ENCODE peak calls at places on chromosomes 3 and 15, in four cellular contexts. I, X, V and N are unnamed samples. For H3K4me1, the result is how much of the 10 kb centered on the place peaks cover.

GRCh38 chr3:194622621-194623360 is 10.4 kb downstream of the TMEM44 start:
- DNase-seq in I (no peak), X (no peak), V (no peak), N (no peak)

GRCh38 chr3:17046623-17047022 is 161.9 kb downstream of the PLCL2 start:
- DNase-seq in I (no peak), X (no peak), V (no peak), N (no peak)

GRCh38 chr3:196513697-196514349 is 1.3 kb downstream of the SMCO1 start:
- DNase-seq in I (no peak), X (no peak), V (no peak), N (no peak)

GRCh38 chr15:78727561-78727960 is 83.7 kb downstream of the ADAMTS7 start:
- DNase-seq in I (peak), X (no peak), V (peak), N (no peak)

GRCh38 chr3:64079369-64080160 is 56.3 kb upstream of the PSMD6 start:
- DNase-seq in I (no peak), X (no peak), V (no peak), N (no peak)

GRCh38 chr3:82558081-82558480 is 796.6 kb upstream of the GBE1 start:
- DNase-seq in I (no peak), X (no peak), V (no peak), N (no peak)

GRCh38 chr15:39246523-39246922 is 334.4 kb upstream of the THBS1 start:
- DNase-seq in I (no peak), X (no peak), V (no peak), N (no peak)

GRCh38 chr15:80967451-80967850 is 22.2 kb downstream of the MESD start:
- DNase-seq in I (peak), X (no peak), V (peak), N (no peak)

GRCh38 chr3:39843440-39843839 is 34.0 kb downstream of the MYRIP start:
- DNase-seq in I (no peak), X (no peak), V (no peak), N (no peak)

GRCh38 chr3:174613173-174613572 is 246.0 kb upstream of the NAALADL2 start:
- DNase-seq in I (no peak), X (no peak), V (no peak), N (no peak)

GRCh38 chr15:94266789-94267188 is 35.4 kb downstream of the MCTP2 start:
- DNase-seq in I (no peak), X (no peak), V (no peak), N (no peak)

GRCh38 chr3:99384596-99384995 is 253.8 kb upstream of the COL8A1 start:
- DNase-seq in I (no peak), X (no peak), V (no peak), N (no peak)

GRCh38 chr3:29335921-29336320 is 55.0 kb downstream of the RBMS3 start:
- DNase-seq in I (no peak), X (no peak), V (no peak), N (no peak)

GRCh38 chr3:29337565-29337964 is 56.7 kb downstream of the RBMS3 start:
- DNase-seq in I (no peak), X (no peak), V (no peak), N (no peak)

GRCh38 chr3:29333520-29333919 is 52.6 kb downstream of the RBMS3 start:
- DNase-seq in I (no peak), X (peak), V (no peak), N (no peak)

GRCh38 chr3:29334652-29335189 is 53.9 kb downstream of the RBMS3 start:
- DNase-seq in I (no peak), X (no peak), V (no peak), N (no peak)

GRCh38 chr3:29335438-29335837 is 54.6 kb downstream of the RBMS3 start:
- DNase-seq in I (no peak), X (peak), V (peak), N (no peak)
- H3K4me1 ChIP-seq in I (under half), X (half or more), V (under half), N (under half)

GRCh38 chr15:37111427-37111717 is 11.0 kb upstream of the MEIS2 start:
- DNase-seq in I (no peak), X (no peak), V (no peak), N (no peak)

GRCh38 chr15:37108725-37109124 is 8.4 kb upstream of the MEIS2 start:
- DNase-seq in I (no peak), X (no peak), V (no peak), N (no peak)

GRCh38 chr15:37109151-37109912 is 9.0 kb upstream of the MEIS2 start:
- DNase-seq in I (no peak), X (no peak), V (peak), N (no peak)

GRCh38 chr15:37107754-37108724 is 7.7 kb upstream of the MEIS2 start:
- DNase-seq in I (no peak), X (no peak), V (no peak), N (no peak)

DNA sequence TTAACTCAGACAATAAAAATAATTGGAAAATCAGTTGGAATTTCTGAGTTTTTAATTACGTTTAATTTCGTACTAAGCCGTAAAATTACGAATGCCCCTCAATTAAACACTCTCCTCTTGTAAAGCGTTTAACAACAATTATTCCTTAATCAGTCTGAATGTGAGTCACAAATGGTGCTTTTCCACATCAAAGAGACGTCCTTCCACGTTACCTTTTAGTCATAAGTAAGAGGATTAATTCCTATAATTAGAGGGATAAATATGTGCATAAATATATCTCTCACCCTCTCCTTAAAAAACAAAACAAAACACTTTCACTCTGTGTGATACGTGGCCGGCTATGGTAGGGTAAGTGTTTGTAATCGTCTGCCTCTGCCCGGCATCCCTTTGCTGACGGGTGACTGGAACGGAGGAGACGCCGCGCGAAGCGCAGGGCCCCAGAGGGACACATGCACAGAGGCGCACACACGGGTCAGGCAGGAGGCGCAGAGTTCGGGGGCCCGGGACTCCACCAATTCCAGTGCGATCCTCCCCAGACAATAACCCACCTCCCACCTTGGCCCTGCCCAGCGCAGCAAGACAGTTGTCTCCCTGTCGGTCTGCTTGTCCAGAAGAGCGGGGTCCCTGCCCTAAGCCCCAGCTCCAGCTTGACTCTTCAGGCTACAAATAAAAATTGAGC is 9.7 kb upstream of the MEIS2 start:
- DNase-seq in I (no peak), X (peak), V (peak), N (no peak)
- TF ChIP-seq EZH2 in I (no peak), X (no peak), V (peak), N (no peak)

DNA sequence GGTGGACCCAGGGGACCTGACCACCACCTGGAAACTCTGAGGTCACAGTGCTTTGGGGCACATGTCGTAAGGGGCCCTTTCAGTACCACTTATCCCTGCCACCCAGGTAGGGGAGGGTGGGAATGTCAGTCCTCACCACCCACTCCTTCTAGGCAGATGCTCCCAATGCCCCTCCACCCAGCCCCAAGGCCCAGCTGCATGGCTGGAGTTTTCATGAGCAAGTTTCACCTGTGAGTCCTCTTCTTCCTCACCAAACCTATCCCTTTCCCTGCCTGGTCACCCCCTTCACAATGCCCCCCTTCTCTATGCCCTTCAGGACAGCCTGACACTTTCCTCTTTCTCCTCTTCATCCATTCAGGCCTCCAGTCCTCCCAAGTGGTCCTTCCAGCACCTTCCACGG is 9.8 kb downstream of the FAM174B start:
- DNase-seq in I (no peak), X (no peak), V (no peak), N (no peak)
- H3K4me1 ChIP-seq in I (under half), X (under half), V (half or more), N (under half)

GRCh38 chr15:36803773-36804172 is 224.3 kb downstream of the CDIN1 start:
- DNase-seq in I (no peak), X (no peak), V (no peak), N (no peak)
- TF ChIP-seq EZH2 in I (no peak), X (no peak), V (no peak), N (no peak)

GRCh38 chr3:171320721-171321120 is 139.5 kb downstream of the TNIK start:
- DNase-seq in I (no peak), X (no peak), V (no peak), N (no peak)
- H3K4me1 ChIP-seq in I (under half), X (under half), V (under half), N (under half)

GRCh38 chr15:26867199-26868007 is 541 bp downstream of the GABRA5 start:
- DNase-seq in I (no peak), X (no peak), V (peak), N (no peak)
- TF ChIP-seq EZH2 in I (no peak), X (no peak), V (peak), N (no peak)

GRCh38 chr3:5030152-5030551 is 50.9 kb downstream of the BHLHE40 start:
- DNase-seq in I (no peak), X (no peak), V (no peak), N (no peak)
- H3K4me1 ChIP-seq in I (under half), X (under half), V (under half), N (under half)

DNA sequence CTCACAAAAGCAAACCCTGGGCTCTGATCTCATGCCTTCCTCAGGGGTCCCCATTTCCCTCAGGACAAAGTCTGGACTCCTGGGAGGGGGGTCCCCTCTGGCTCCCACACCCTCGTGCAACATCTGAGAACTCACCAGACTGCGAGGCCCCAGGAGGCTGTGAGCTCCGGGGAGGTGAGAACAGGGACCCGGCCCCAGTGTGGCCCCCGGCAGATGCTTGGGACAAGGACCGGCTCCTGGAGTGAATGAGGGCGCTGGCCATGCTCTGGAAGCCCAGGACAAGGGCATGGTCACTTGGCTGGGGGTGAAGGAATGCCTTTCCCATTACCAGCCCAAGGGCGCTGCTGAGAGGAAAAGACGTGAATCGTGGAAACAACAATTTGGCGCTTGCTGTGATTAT is 48.0 kb downstream of the LINGO1 start:
- DNase-seq in I (no peak), X (no peak), V (no peak), N (no peak)
- TF ChIP-seq EZH2 in I (no peak), X (no peak), V (no peak), N (no peak)

GRCh38 chr3:71153753-71154152 is 429.8 kb downstream of the FOXP1 start:
- DNase-seq in I (peak), X (no peak), V (no peak), N (no peak)

GRCh38 chr3:71154846-71155245 is 428.7 kb downstream of the FOXP1 start:
- DNase-seq in I (no peak), X (no peak), V (no peak), N (no peak)

GRCh38 chr3:71152892-71153265 is 430.6 kb downstream of the FOXP1 start:
- DNase-seq in I (peak), X (no peak), V (no peak), N (no peak)

GRCh38 chr3:71150293-71150954 is 433.1 kb downstream of the FOXP1 start:
- DNase-seq in I (no peak), X (no peak), V (no peak), N (no peak)

GRCh38 chr3:71152039-71152891 is 431.3 kb downstream of the FOXP1 start:
- DNase-seq in I (no peak), X (no peak), V (peak), N (no peak)
- H3K4me1 ChIP-seq in I (half or more), X (under half), V (under half), N (under half)